ENCODE peak calls at places on chromosome 16, in five cellular contexts. E is AG04449; Q is tibial artery; Z is activated CD8-positive, alpha-beta T cell treated with anti-CD3 and anti-CD28 coated beads for 36 hours; C is AG10803. L is an unnamed sample.

GRCh38 chr16:88993946-88994600 is 17.1 kb upstream of the CBFA2T3 start:
- DNase-seq in E (no peak), Q (no peak), Z (no peak), C (no peak), L (no peak)

GRCh38 chr16:51243836-51244483 is 92.9 kb upstream of the SALL1 start:
- DNase-seq in E (no peak), Q (no peak), Z (no peak), C (no peak), L (no peak)

GRCh38 chr16:50853329-50853728 is 111.4 kb downstream of the CYLD start:
- DNase-seq in E (no peak), Q (no peak), Z (no peak), C (no peak), L (no peak)

GRCh38 chr16:50884066-50884860 is 142.4 kb downstream of the CYLD start:
- DNase-seq in E (no peak), Q (no peak), Z (peak; percentile 40), C (no peak), L (peak; percentile 47)

GRCh38 chr16:78007121-78007520 is 15.2 kb upstream of the CLEC3A start:
- DNase-seq in E (no peak), Q (no peak), Z (no peak), C (no peak), L (no peak)

GRCh38 chr16:8855051-8855786 is 13.6 kb downstream of the CARHSP1 start:
- DNase-seq in E (no peak), Q (no peak), Z (peak; percentile 32), C (no peak), L (peak; percentile 34)

GRCh38 chr16:12900599-12901203 is 697 bp upstream of the SHISA9 start:
- DNase-seq in E (no peak), Q (no peak), Z (no peak), C (no peak), L (no peak)

GRCh38 chr16:67177743-67178699 is 5.7 kb downstream of the MATCAP1 start:
- DNase-seq in E (no peak), Q (peak; percentile 85), Z (peak; percentile 81), C (peak; percentile 51), L (peak; percentile 73)

GRCh38 chr16:12295395-12295794 is 318.9 kb downstream of the SNX29 start:
- DNase-seq in E (no peak), Q (no peak), Z (no peak), C (no peak), L (no peak)

GRCh38 chr16:14181371-14182050 is 110.4 kb downstream of the MRTFB start:
- DNase-seq in E (peak; percentile 81), Q (no peak), Z (no peak), C (peak; percentile 85), L (no peak)

GRCh38 chr16:5002699-5003143 is 31.0 kb downstream of the NAGPA start:
- DNase-seq in E (no peak), Q (no peak), Z (no peak), C (no peak), L (no peak)

GRCh38 chr16:15572329-15573001 is 70.5 kb downstream of the MARF1 start:
- DNase-seq in E (peak; percentile 33), Q (no peak), Z (peak; percentile 65), C (peak; percentile 93), L (peak; percentile 41)

GRCh38 chr16:12458591-12459400 is 344.9 kb downstream of the CPPED1 start:
- DNase-seq in E (no peak), Q (no peak), Z (peak; percentile 58), C (no peak), L (peak; percentile 41)

GRCh38 chr16:1310832-1311200 is 1.4 kb downstream of the UBE2I start:
- DNase-seq in E (no peak), Q (no peak), Z (peak; percentile 59), C (no peak), L (peak; percentile 53)

GRCh38 chr16:1812732-1813163 is 13.9 kb downstream of the HAGH start:
- DNase-seq in E (no peak), Q (no peak), Z (peak; percentile 79), C (peak; percentile 74), L (peak; percentile 78)

GRCh38 chr16:89921699-89922476 is 1.3 kb upstream of the TUBB3 start:
- DNase-seq in E (peak; percentile 71), Q (peak; percentile 81), Z (peak; percentile 54), C (peak; percentile 92), L (peak; percentile 55)

GRCh38 chr16:86761117-86761971 is 183.0 kb downstream of the FOXL1 start:
- DNase-seq in E (no peak), Q (peak; percentile 87), Z (peak; percentile 63), C (peak; percentile 89), L (peak; percentile 50)

GRCh38 chr16:89460556-89460955 is 29.8 kb downstream of the ANKRD11 start:
- DNase-seq in E (no peak), Q (no peak), Z (no peak), C (no peak), L (no peak)

GRCh38 chr16:69107311-69107962 is 2.0 kb downstream of the HAS3 start:
- DNase-seq in E (no peak), Q (peak; percentile 65), Z (no peak), C (peak; percentile 15), L (no peak)

GRCh38 chr16:27639588-27640276 is 89.8 kb downstream of the KATNIP start:
- DNase-seq in E (peak; percentile 10), Q (no peak), Z (peak; percentile 55), C (peak; percentile 50), L (peak; percentile 36)

GRCh38 chr16:1057252-1057932 is 15.2 kb upstream of the SSTR5 start:
- DNase-seq in E (no peak), Q (no peak), Z (peak; percentile 77), C (no peak), L (peak; percentile 71)

GRCh38 chr16:23847938-23848337 is 12.2 kb downstream of the PRKCB start:
- DNase-seq in E (no peak), Q (no peak), Z (peak; percentile 88), C (no peak), L (peak; percentile 78)

GRCh38 chr16:183005-183404 is 2.7 kb downstream of the HBQ1 start:
- DNase-seq in E (no peak), Q (no peak), Z (no peak), C (no peak), L (no peak)

GRCh38 chr16:84600343-84601229 is 17.3 kb downstream of the COTL1 start:
- DNase-seq in E (no peak), Q (no peak), Z (peak; percentile 66), C (no peak), L (peak; percentile 58)

GRCh38 chr16:66516808-66517585 is 32.9 kb downstream of the TK2 start:
- DNase-seq in E (peak; percentile 85), Q (peak; percentile 98), Z (peak; percentile 94), C (peak; percentile 98), L (peak; percentile 95)

GRCh38 chr16:75550211-75550662 is 5.8 kb downstream of the TMEM231 start:
- DNase-seq in E (no peak), Q (peak; percentile 73), Z (peak; percentile 47), C (no peak), L (peak; percentile 64)

GRCh38 chr16:22948603-22949368 is 134.8 kb downstream of the HS3ST2 start:
- DNase-seq in E (no peak), Q (peak; percentile 79), Z (peak; percentile 81), C (peak; percentile 45), L (peak; percentile 79)

GRCh38 chr16:15948532-15949209 is 745 bp upstream of the ABCC1 start:
- DNase-seq in E (no peak), Q (no peak), Z (peak; percentile 45), C (no peak), L (peak; percentile 43)

GRCh38 chr16:77288222-77288621 is 89.0 kb downstream of the SYCE1L start:
- DNase-seq in E (peak; percentile 73), Q (no peak), Z (no peak), C (peak; percentile 86), L (no peak)

GRCh38 chr16:48035142-48035541 is 120.7 kb downstream of the ABCC12 start:
- DNase-seq in E (no peak), Q (no peak), Z (no peak), C (no peak), L (no peak)

GRCh38 chr16:27470567-27471431 is 68.8 kb downstream of the IL21R start:
- DNase-seq in E (no peak), Q (no peak), Z (no peak), C (peak; percentile 84), L (no peak)